ENCODE peak calls at places on chromosomes 1 and 21, in eight cellular contexts. S is esophagus muscularis mucosa, D is transverse colon, W is uterus, K is adrenal gland, V is A549, L is tibial nerve, A is heart left ventricle. Z is an unnamed sample.
A peak's percentile ranks its signal among the peaks of the same experiment; 100 is the strongest.

GRCh38 chr21:36079671-36080070 is 9.8 kb downstream of the CBR1 start:
- DNase-seq in K (no peak), A (no peak), V (no peak), L (no peak), D (no peak), W (no peak), S (no peak), Z (no peak)

GRCh38 chr1:209302777-209303642 is 280.5 kb upstream of the CAMK1G start:
- DNase-seq in V (no peak), A (no peak), S (no peak), D (no peak), W (no peak), L (no peak), K (no peak), Z (no peak)

GRCh38 chr1:26168410-26169167 is at the start of gene C1orf232:
- DNase-seq in W (no peak), A (no peak), D (no peak), L (no peak), K (no peak), V (no peak), S (no peak), Z (no peak)

GRCh38 chr1:205950280-205950679 is 7.0 kb upstream of the SLC26A9 start:
- DNase-seq in D (peak; percentile 10), V (no peak), S (no peak), W (no peak), L (no peak), A (no peak), K (peak; percentile 13), Z (no peak)

GRCh38 chr21:17463441-17463840 is 49.4 kb upstream of the CXADR start:
- DNase-seq in L (no peak), S (no peak), D (no peak), V (peak; percentile 15), A (no peak), K (peak; percentile 61), W (peak; percentile 62), Z (no peak)

GRCh38 chr1:32241011-32241763 is 5.8 kb upstream of the FAM167B start:
- DNase-seq in A (peak; percentile 78), K (peak; percentile 89), V (peak; percentile 42), D (peak; percentile 73), S (no peak), W (peak; percentile 67), L (peak; percentile 14), Z (peak; percentile 69)

GRCh38 chr1:20192871-20193411 is 6.6 kb upstream of the PLA2G2C start:
- DNase-seq in A (no peak), D (no peak), K (no peak), W (no peak), L (no peak), V (no peak), S (no peak), Z (no peak)

GRCh38 chr1:41486053-41486891 is 1.8 kb upstream of the EDN2 start:
- DNase-seq in A (peak; percentile 20), D (no peak), V (no peak), W (no peak), S (no peak), K (no peak), L (no peak), Z (no peak)

GRCh38 chr1:205961405-205961804 is 18.1 kb upstream of the SLC26A9 start:
- DNase-seq in D (no peak), K (peak; percentile 27), W (no peak), A (no peak), V (no peak), L (no peak), S (no peak), Z (no peak)

GRCh38 chr21:44911384-44912157 is 9.1 kb downstream of the ITGB2 start:
- DNase-seq in L (peak; percentile 70), A (peak; percentile 89), S (no peak), V (no peak), D (peak; percentile 90), K (peak; percentile 74), W (peak; percentile 31), Z (peak; percentile 96)

GRCh38 chr1:10451286-10451685 is 1.5 kb downstream of the CORT start:
- DNase-seq in W (no peak), A (no peak), V (no peak), D (no peak), L (no peak), K (no peak), S (no peak), Z (no peak)

DNA sequence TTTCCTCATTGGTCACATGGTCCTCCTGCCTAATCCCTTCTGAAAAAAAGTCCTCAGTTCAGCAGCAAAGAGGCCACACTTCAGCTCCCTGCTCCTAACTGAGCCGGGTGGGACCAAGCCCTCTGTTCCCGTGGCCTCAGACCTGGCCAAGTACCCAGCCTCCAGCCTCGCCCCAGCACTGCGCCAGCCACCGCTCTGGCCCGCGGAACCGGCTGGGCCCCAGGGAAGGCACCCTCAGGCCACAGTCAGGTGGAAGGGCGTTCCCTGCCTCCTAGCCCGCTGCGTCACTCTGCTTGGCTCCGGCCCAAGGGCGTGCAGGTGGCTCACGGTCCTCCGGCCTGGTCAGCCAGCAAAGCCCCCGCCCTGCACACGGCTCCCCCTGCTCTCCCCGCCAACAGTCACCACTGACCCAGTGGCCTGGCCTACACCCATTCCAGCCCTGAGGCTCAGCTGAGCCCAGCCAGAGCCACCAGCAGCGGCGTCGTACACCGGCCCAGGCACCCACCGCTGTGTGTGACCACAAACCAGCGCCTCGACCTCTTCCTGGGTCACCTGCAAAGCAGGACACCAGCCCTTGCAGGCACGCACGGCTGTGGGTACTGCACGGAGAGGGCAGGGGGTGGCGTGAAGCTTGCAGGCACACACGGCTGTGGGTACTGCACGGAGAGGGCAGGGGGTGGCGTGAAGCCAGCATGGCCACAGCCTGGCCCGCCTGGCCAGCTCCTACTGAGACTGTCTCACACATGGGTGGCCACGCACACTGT is 19.4 kb downstream of the NADK start:
- DNase-seq in W (peak; percentile 34), V (peak; percentile 29), L (no peak), K (peak; percentile 94), A (peak; percentile 81), D (peak; percentile 95), S (no peak), Z (peak; percentile 96)
- TF ChIP-seq POLR2A in W (peak; percentile 27), V (no peak), L (no peak), K (no peak), A (no peak), D (peak; percentile 68), S (no peak), Z (peak; percentile 78)

GRCh38 chr1:247822060-247822459 is 1.9 kb downstream of the OR14A16 start:
- DNase-seq in L (no peak), D (no peak), K (no peak), S (no peak), W (no peak), V (no peak), A (no peak), Z (no peak)
- TF ChIP-seq POLR2A in L (no peak), D (no peak), K (no peak), S (no peak), W (no peak), V (no peak), A (no peak), Z (no peak)

DNA sequence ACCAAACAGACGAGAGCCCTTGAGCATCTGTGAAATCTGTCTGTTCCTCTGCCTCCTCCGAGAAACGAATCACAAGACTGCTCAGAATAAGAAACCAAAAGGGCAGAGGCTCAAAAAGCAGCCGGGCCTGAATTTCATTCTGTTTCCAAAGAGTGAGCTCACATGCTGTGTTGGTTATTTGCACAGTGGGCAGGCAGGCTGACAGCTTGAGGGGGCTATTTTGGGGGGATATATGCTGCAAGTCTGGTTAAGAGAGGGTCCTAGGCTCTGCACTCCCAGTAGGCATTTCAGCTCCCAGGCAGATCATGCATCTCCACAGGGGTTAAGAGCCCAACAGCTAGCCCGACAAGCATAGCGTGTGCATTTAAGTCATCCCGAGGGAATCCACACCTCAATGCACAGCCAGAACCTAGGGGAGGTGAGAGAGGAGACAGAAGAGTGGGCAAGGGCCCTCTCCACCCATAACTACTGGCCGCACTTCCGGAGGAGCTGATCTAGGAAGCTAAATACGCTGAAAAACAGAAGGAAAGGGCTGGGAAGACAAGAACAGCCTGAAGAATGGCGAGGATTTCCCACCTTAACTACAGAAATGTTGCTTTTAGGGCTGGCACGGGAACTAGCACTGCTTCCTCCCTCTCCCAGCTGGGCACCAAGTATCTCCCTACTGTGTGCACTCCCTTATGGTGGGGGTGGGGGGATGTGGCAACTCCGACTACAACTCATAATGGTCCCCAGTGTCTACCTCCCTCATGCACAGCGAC is 3.7 kb downstream of the PGBD5 start:
- DNase-seq in D (no peak), S (peak; percentile 72), A (no peak), V (no peak), K (no peak), W (no peak), L (no peak), Z (no peak)
- TF ChIP-seq POLR2A in D (no peak), S (no peak), A (no peak), V (no peak), K (no peak), W (no peak), L (no peak), Z (no peak)

GRCh38 chr1:60280764-60281278 is 207.3 kb upstream of the C1orf87 start:
- DNase-seq in W (no peak), D (no peak), L (no peak), K (no peak), V (no peak), A (no peak), S (no peak), Z (no peak)
- TF ChIP-seq POLR2A in W (no peak), D (no peak), L (no peak), K (no peak), V (no peak), A (no peak), S (no peak), Z (no peak)

DNA sequence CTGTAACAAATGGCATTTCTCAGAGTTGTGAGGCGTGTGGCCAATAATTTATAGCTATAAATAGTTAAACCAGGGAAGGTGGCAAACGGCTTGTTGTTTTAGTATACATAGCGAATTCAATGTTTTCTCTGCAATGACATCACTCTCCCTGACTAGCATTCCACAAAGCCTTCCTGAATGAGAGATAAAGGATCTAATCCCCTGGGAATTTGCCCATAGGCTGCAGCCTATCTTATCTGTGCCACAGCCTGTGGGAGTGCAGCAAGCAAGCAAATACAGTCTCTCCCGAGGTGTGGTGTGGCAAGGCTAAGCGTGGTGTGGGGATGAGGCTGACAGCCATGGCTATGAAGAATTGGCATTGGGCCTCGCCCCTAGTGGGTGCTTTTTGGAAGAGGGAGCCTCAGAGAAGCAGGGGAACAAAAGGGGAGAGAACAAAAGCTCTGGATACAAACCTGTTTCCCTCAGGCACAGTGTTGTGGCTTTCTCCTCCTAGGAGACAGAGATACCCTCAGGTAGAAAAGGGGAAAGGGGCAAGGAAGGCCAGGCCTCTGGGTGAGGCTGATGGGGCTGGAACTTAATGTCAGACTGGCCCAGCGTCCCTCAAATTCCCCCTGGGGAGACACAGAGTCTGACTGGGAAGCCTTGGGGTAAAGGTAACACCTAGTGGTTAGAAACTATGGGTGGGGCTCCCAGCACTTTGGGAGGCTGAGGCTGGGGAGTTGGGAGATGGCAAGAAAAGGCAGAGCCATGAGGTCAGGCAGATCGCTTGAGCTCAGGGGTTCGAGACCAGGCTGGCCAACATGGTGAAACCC is 8.9 kb downstream of the TAGLN2 start:
- DNase-seq in L (no peak), K (no peak), A (no peak), D (no peak), V (peak; percentile 94), W (no peak), S (no peak), Z (no peak)
- TF ChIP-seq POLR2A in L (no peak), K (no peak), A (no peak), D (no peak), V (no peak), W (no peak), S (no peak), Z (no peak)

GRCh38 chr1:1157426-1157913 is 16.2 kb upstream of the TTLL10 start:
- DNase-seq in S (no peak), A (peak; percentile 94), V (peak; percentile 75), L (peak; percentile 72), K (peak; percentile 84), D (peak; percentile 93), W (peak; percentile 85), Z (peak; percentile 70)
- TF ChIP-seq POLR2A in S (no peak), A (peak; percentile 75), V (peak; percentile 31), L (peak; percentile 52), K (no peak), D (peak; percentile 92), W (peak; percentile 63), Z (peak; percentile 93)

Z was measured in Peyer's patch.